ENCODE peak calls at places on chromosome 12, in ten cellular contexts. H is dermis microvascular lymphatic vessel endothelial cell; O is HFFc6; M is cerebellum; R is stimulated activated CD8-positive, alpha-beta memory T cell treated with anti-CD3 and anti-CD28 coated beads, Interleukin-7, amount 100 ng/mL, for 1 hour; J is skeletal muscle cell; T is HT-29; N is activated CD4-positive, alpha-beta T cell treated with anti-CD3 and anti-CD28 coated beads for 24 hours; X is fibroblast of mammary gland; P is activated CD8-positive, alpha-beta memory T cell treated with anti-CD3 and anti-CD28 coated beads, Interleukin-2, amount 50 U/mL, for 4 hours. E is an unnamed sample.

GRCh38 chr12:56017181-56017580 is 3.7 kb upstream of the IKZF4 start:
- DNase-seq in H (no peak), J (no peak), O (no peak), M (no peak), R (no peak), P (no peak), T (no peak), N (no peak), X (no peak), E (no peak)

GRCh38 chr12:95115641-95116040 is 42.2 kb upstream of the NR2C1 start:
- DNase-seq in H (no peak), X (peak; percentile 28), R (no peak), M (no peak), J (no peak), P (no peak), O (no peak), T (no peak), N (no peak), E (no peak)

GRCh38 chr12:20370001-20370381 is 1.7 kb downstream of the PDE3A start:
- DNase-seq in M (peak; percentile 24), O (no peak), H (peak; percentile 26), R (no peak), J (no peak), N (no peak), X (peak; percentile 16), T (no peak), P (no peak), E (no peak)

GRCh38 chr12:57094194-57095160 is 5.6 kb downstream of the NAB2 start:
- DNase-seq in X (no peak), J (no peak), O (no peak), H (no peak), N (no peak), M (no peak), T (no peak), R (no peak), P (no peak), E (no peak)

GRCh38 chr12:32457251-32458025 is 58.1 kb downstream of the FGD4 start:
- DNase-seq in O (no peak), R (no peak), H (peak; percentile 37), M (no peak), T (no peak), P (no peak), N (no peak), X (peak; percentile 24), J (no peak), E (no peak)

GRCh38 chr12:66371982-66372381 is 69.7 kb downstream of the HELB start:
- DNase-seq in R (no peak), M (no peak), X (no peak), P (no peak), N (no peak), T (no peak), H (no peak), J (no peak), O (no peak), E (no peak)

GRCh38 chr12:4849946-4850345 is 59.8 kb upstream of the KCNA1 start:
- DNase-seq in J (no peak), M (no peak), X (no peak), O (no peak), P (no peak), T (no peak), R (no peak), H (no peak), N (no peak), E (no peak)

GRCh38 chr12:49867580-49868341 is 24.9 kb upstream of the BCDIN3D start:
- DNase-seq in N (no peak), R (no peak), J (no peak), T (peak; percentile 76), H (no peak), X (no peak), O (no peak), M (no peak), P (no peak), E (no peak)

GRCh38 chr12:56831936-56832335 is 68.8 kb downstream of the HSD17B6 start:
- DNase-seq in J (no peak), R (no peak), H (no peak), X (no peak), M (no peak), N (no peak), P (no peak), T (no peak), O (no peak), E (no peak)

GRCh38 chr12:72369560-72369959 is 97.4 kb downstream of the TRHDE start:
- DNase-seq in P (no peak), T (no peak), N (no peak), H (no peak), R (no peak), X (no peak), M (no peak), O (no peak), J (no peak), E (no peak)

GRCh38 chr12:132132609-132133430 is 11.3 kb downstream of the DDX51 start:
- DNase-seq in T (no peak), J (no peak), P (no peak), M (no peak), H (no peak), R (no peak), N (no peak), O (no peak), X (no peak), E (no peak)

GRCh38 chr12:51351913-51352532 is 5.5 kb upstream of the CELA1 start:
- DNase-seq in O (peak; percentile 41), P (peak; percentile 26), H (peak; percentile 68), J (peak; percentile 29), T (peak; percentile 77), X (peak; percentile 69), R (peak; percentile 10), N (no peak), M (peak; percentile 15), E (no peak)

GRCh38 chr12:86264451-86265328 is 8.5 kb upstream of the MGAT4C start:
- DNase-seq in T (no peak), R (no peak), N (no peak), J (no peak), X (no peak), M (no peak), H (no peak), P (no peak), O (no peak), E (no peak)

GRCh38 chr12:55931317-55931779 is 386 bp downstream of the DGKA start:
- DNase-seq in O (no peak), N (no peak), X (no peak), P (no peak), J (no peak), M (peak; percentile 30), H (no peak), R (no peak), T (no peak), E (no peak)

GRCh38 chr12:65675141-65675621 is 149.1 kb upstream of the HMGA2 start:
- DNase-seq in R (no peak), H (no peak), J (no peak), P (no peak), M (no peak), X (no peak), T (no peak), N (no peak), O (no peak), E (no peak)

GRCh38 chr12:108949976-108950375 is 70.1 kb downstream of the DAO start:
- DNase-seq in T (no peak), R (no peak), P (no peak), J (no peak), O (no peak), X (no peak), M (no peak), H (no peak), N (no peak), E (no peak)

GRCh38 chr12:88325828-88326214 is 183.7 kb downstream of the TMTC3 start:
- DNase-seq in H (no peak), T (no peak), M (no peak), O (peak; percentile 59), J (no peak), P (no peak), N (no peak), X (peak; percentile 80), R (no peak), E (no peak)

GRCh38 chr12:108854453-108855283 is 2.7 kb downstream of the SSH1 start:
- DNase-seq in O (peak; percentile 97), P (no peak), T (no peak), X (peak; percentile 100), R (no peak), H (peak; percentile 98), N (no peak), J (peak; percentile 97), M (no peak), E (peak; percentile 98)

GRCh38 chr12:88870000-88870737 is 289.9 kb upstream of the KITLG start:
- DNase-seq in T (no peak), J (no peak), N (no peak), P (no peak), X (peak; percentile 61), O (peak; percentile 7), H (peak; percentile 35), M (no peak), R (no peak), E (peak; percentile 84)

GRCh38 chr12:31715283-31715825 is 13.5 kb downstream of the AMN1 start:
- DNase-seq in J (no peak), X (no peak), T (peak; percentile 58), O (no peak), R (no peak), H (no peak), M (no peak), N (no peak), P (no peak), E (no peak)

GRCh38 chr12:124398578-124399227 is 103.8 kb downstream of the RFLNA start:
- DNase-seq in O (no peak), N (no peak), P (no peak), T (no peak), X (no peak), R (no peak), J (no peak), M (no peak), H (no peak), E (no peak)

GRCh38 chr12:105281694-105282049 is 45.7 kb upstream of the APPL2 start:
- DNase-seq in J (no peak), T (peak; percentile 74), M (no peak), N (no peak), P (no peak), R (no peak), X (no peak), H (no peak), O (no peak), E (no peak)

GRCh38 chr12:92403210-92404175 is 257.8 kb upstream of the BTG1 start:
- DNase-seq in N (peak; percentile 16), X (no peak), O (no peak), M (no peak), T (no peak), J (no peak), P (peak; percentile 35), R (no peak), H (no peak), E (no peak)

GRCh38 chr12:47812797-47813490 is 6.8 kb downstream of the HDAC7 start:
- DNase-seq in M (peak; percentile 47), J (peak; percentile 79), X (peak; percentile 85), O (peak; percentile 83), H (peak; percentile 84), P (peak; percentile 94), R (peak; percentile 78), N (peak; percentile 90), T (peak; percentile 71), E (no peak)

E was measured in AG09309.